ENCODE peak calls at places on chromosomes 6 and 20, in five cellular contexts. D is CD4-positive, CD25-positive, alpha-beta regulatory T cell; M is HepG2; L is left ventricle myocardium inferior; P is PC-3. N is an unnamed sample.

GRCh38 chr20:62292115-62292514 is 10.7 kb upstream of the ADRM1 start:
- DNase-seq in D (peak; percentile 28), M (no peak), L (no peak), P (no peak), N (no peak)

GRCh38 chr6:25012657-25013056 is 76.9 kb upstream of the RIPOR2 start:
- DNase-seq in D (no peak), M (no peak), L (no peak), P (peak; percentile 69), N (no peak)

GRCh38 chr20:12924126-12924525 is 84.6 kb upstream of the SPTLC3 start:
- DNase-seq in D (no peak), M (no peak), L (no peak), P (no peak), N (no peak)

GRCh38 chr6:146901940-146902816 is 302.0 kb upstream of the STXBP5 start:
- DNase-seq in D (no peak), M (peak; percentile 10), L (no peak), P (peak; percentile 62), N (no peak)

GRCh38 chr6:116251568-116252384 is 2.1 kb downstream of the TSPYL4 start:
- DNase-seq in D (no peak), M (no peak), L (no peak), P (no peak), N (no peak)

GRCh38 chr20:61812121-61812520 is 253.6 kb downstream of the TAF4 start:
- DNase-seq in D (no peak), M (no peak), L (no peak), P (no peak), N (no peak)

GRCh38 chr6:90414352-90414751 is 117.7 kb upstream of the BACH2 start:
- DNase-seq in D (no peak), M (no peak), L (no peak), P (no peak), N (no peak)

GRCh38 chr6:136604928-136605485 is 54.8 kb upstream of the MAP7 start:
- DNase-seq in D (no peak), M (no peak), L (no peak), P (no peak), N (no peak)

GRCh38 chr6:170256641-170257040 is 34.2 kb downstream of the DLL1 start:
- DNase-seq in D (no peak), M (no peak), L (no peak), P (no peak), N (no peak)

GRCh38 chr6:24522090-24522820 is 27.5 kb downstream of the ALDH5A1 start:
- DNase-seq in D (no peak), M (no peak), L (no peak), P (no peak), N (no peak)

GRCh38 chr6:133248241-133249001 is 7.3 kb downstream of the EYA4 start:
- DNase-seq in D (no peak), M (no peak), L (no peak), P (peak; percentile 88), N (no peak)

GRCh38 chr6:51550243-51550642 is 537.2 kb downstream of the PKHD1 start:
- DNase-seq in D (no peak), M (no peak), L (no peak), P (no peak), N (no peak)

GRCh38 chr6:170128811-170129681 is 161.8 kb downstream of the DLL1 start:
- DNase-seq in D (no peak), M (no peak), L (no peak), P (no peak), N (peak; percentile 44)

GRCh38 chr6:39224523-39225182 is 4.6 kb downstream of the KCNK5 start:
- DNase-seq in D (no peak), M (no peak), L (no peak), P (no peak), N (no peak)

GRCh38 chr6:10042280-10042679 is 372.6 kb downstream of the TFAP2A start:
- DNase-seq in D (no peak), M (no peak), L (no peak), P (no peak), N (no peak)

GRCh38 chr20:47733892-47734291 is 51.4 kb downstream of the SULF2 start:
- DNase-seq in D (no peak), M (no peak), L (no peak), P (no peak), N (no peak)

GRCh38 chr20:18314786-18315406 is 26.6 kb downstream of the ZNF133 start:
- DNase-seq in D (no peak), M (no peak), L (no peak), P (peak; percentile 98), N (no peak)

GRCh38 chr6:2756245-2756644 is 5.5 kb upstream of the MYLK4 start:
- DNase-seq in D (no peak), M (no peak), L (no peak), P (no peak), N (no peak)
- H3K27ac ChIP-seq in D (no peak overlapping the region), M (no peak overlapping the region), L (no peak overlapping the region), P (no peak overlapping the region), N (no peak overlapping the region)

DNA sequence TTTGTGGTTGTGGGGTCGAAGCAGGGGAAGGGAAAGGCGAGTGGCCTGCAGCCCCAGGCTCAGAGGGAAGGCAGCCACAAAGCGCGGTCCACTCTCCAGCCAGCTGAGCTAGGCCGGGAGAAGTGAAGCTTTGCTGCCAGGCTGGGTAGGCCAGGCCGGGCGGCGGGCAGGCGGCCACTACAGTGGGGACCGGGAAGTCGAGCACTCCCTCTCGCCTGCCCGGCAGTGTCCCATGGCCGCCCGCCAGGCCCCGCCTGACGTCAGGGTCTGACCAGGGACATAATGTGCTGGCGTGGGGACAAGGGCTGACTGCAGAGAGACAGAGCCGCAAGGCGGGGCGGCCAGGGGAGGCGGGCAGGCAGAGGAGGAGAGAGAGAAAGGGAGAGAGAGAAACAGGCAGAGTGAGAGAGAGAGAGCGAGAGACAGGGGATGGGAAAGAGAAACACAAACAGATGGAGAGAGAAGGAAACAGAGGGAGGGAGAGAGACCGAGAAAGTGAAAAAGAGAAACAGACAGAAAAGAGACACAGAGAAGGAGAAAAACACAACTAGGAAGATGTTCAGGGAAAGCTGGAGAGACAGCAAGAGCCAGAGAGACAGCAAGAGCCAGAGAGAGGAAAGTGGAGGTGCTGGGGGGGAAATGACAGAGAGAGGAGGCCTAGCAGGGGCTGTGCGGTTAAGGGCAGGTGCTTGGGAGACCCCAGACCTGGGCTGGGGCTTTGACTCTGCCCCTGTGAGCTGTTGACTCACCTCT is 94.5 kb upstream of the PTPN1 start:
- DNase-seq in D (no peak), M (peak; percentile 86), L (peak; percentile 100), P (peak; percentile 95), N (no peak)
- H3K4me3 ChIP-seq in D (no peak overlapping the region), M (peak overlapping the region; percentile 16), L (peak overlapping the region; percentile 40), P (peak overlapping the region; percentile 36), N (no peak overlapping the region)

DNA sequence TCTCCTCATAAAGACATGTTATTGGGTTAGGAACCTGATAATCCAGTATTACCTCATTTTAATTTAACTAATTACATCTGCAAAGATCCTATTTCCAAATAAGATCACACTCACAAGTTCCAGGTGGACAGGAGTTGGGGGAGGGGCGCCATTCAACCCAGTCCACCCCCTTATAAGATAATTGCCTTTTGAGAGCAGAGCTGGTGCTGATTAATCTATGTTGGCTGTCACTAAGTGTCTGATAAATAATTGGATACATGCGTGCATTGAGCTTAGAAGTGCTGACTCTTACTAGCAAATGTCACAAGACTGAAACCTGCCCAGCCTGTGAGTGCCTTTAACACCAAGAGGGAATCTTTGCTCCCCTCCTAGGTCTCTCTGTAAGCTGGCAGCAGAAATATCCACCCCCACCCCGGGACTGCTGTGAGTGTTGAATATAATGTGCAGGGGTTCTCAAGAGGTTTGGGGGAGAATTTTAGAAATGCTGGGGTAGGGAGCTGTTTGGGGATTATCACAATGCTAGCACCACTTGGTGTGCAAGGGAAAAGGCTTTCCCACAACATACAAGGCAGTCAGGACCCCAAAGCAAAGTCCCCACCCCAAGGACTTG is 87.6 kb downstream of the ANKRD60 start:
- DNase-seq in D (no peak), M (no peak), L (no peak), P (no peak), N (no peak)
- H3K27ac ChIP-seq in D (no peak overlapping the region), M (no peak overlapping the region), L (no peak overlapping the region), P (no peak overlapping the region), N (no peak overlapping the region)

GRCh38 chr20:5773589-5773988 is 23.4 kb downstream of the SHLD1 start:
- DNase-seq in D (no peak), M (no peak), L (no peak), P (no peak), N (no peak)

GRCh38 chr20:5767493-5768098 is 17.4 kb downstream of the SHLD1 start:
- DNase-seq in D (no peak), M (no peak), L (no peak), P (no peak), N (no peak)

GRCh38 chr20:5772704-5773103 is 22.5 kb downstream of the SHLD1 start:
- DNase-seq in D (no peak), M (no peak), L (no peak), P (no peak), N (no peak)

GRCh38 chr20:5770987-5771318 is 20.8 kb downstream of the SHLD1 start:
- DNase-seq in D (no peak), M (no peak), L (no peak), P (no peak), N (no peak)

DNA sequence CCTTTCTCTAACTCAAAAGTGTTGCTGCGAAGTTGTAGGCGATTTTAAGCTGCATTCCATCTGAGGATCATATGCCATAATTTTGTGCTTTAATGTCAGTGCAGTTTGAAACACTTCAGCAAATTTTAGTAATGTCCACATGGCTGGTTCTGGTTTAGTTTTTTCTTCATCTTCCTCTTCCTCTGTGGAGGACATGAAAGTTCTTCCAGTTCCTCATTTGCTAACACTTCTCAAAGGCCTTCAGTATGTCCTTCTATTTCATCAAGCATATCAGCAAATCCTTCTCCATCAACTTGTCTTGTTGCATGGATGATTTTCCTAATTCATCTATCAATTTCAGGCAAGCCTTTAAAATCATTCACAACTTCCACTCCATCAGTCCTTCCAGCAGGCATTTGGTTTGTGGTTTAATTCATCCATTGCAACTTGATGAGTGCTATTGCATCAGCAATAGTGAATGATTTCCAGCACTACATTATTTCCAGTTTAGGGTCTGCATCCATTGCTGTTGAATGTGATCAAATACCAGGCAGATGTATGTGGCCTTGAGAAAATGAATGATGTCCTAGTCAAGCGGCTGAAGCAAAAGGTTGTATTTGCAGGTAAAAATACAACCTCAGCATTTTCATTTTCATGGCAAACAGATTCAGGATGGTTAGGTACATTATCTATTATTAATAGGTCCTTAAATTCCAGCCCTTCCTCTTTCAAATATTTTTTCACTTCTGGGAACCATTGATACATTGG is 20.2 kb downstream of the SHLD1 start:
- DNase-seq in D (no peak), M (no peak), L (no peak), P (no peak), N (no peak)
- H3K4me3 ChIP-seq in D (no peak overlapping the region), M (no peak overlapping the region), L (no peak overlapping the region), P (no peak overlapping the region), N (no peak overlapping the region)

DNA sequence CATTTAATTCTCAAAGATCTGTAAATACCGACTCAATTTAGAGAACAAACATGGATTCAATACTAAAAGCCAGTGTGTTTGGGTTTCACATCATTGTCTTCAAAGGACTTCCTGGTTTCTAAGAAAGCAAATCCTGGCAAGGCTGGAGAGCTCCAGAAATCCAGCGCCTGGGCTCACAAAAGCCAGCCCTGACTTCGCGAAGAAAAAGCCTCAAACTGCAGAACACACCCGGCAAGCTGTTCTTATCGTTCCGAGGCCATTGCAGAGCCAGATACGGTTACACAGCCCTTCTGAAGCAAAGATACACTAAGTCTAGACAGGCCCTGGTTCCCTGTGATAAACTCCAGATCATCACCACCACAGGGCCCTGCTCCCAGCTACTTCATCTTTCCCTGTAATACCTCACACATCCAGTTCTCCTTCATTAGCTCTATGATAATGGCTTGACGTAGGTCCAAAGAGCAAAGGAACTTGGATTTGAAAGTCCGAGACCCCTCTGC is 19.1 kb downstream of the AGPAT4 start:
- DNase-seq in D (no peak), M (no peak), L (no peak), P (no peak), N (no peak)
- H3K27ac ChIP-seq in D (no peak overlapping the region), M (no peak overlapping the region), L (no peak overlapping the region), P (no peak overlapping the region), N (peak overlapping the region; percentile 61)

GRCh38 chr6:85680388-85680787 is 37.7 kb upstream of the SYNCRIP start:
- DNase-seq in D (no peak), M (no peak), L (no peak), P (no peak), N (no peak)
- H3K4me3 ChIP-seq in D (peak overlapping the region; percentile 85), M (peak overlapping the region; percentile 85), L (no peak overlapping the region), P (peak overlapping the region; percentile 99), N (no peak overlapping the region)

N was measured in CD8-positive, alpha-beta memory T cell.